ENCODE peak calls at places on chromosomes 5 and 9, in nine cellular contexts. L is nucleus accumbens; Z is activated naive CD4-positive, alpha-beta T cell; D is right cardiac atrium; G is NCI-H1048; Q is effector memory CD8-positive, alpha-beta T cell; Y is left ventricle myocardium superior; M is stimulated activated CD8-positive, alpha-beta memory T cell treated with anti-CD3 and anti-CD28 coated beads, Interleukin-15, amount 100 ng/mL, for 24 hours; U is foreskin keratinocyte. I is an unnamed sample.

GRCh38 chr5:135476615-135477493 is 24.7 kb upstream of the TIFAB start:
- DNase-seq in L (no peak), D (no peak), M (no peak), Y (no peak), Q (no peak), G (no peak), U (no peak), Z (no peak), I (no peak)

GRCh38 chr9:73869261-73869660 is 627.9 kb upstream of the RORB start:
- DNase-seq in M (no peak), D (no peak), Y (no peak), Q (peak; percentile 3), Z (no peak), L (no peak), U (peak; percentile 96), G (no peak), I (peak; percentile 56)

GRCh38 chr9:122087406-122088200 is 5.5 kb downstream of the TTLL11 start:
- DNase-seq in U (no peak), M (no peak), D (no peak), Y (no peak), G (no peak), Q (no peak), Z (no peak), L (no peak), I (no peak)

GRCh38 chr9:110432253-110432652 is 94.6 kb upstream of the TXNDC8 start:
- DNase-seq in G (no peak), Q (no peak), U (no peak), Z (no peak), D (no peak), L (peak; percentile 31), M (no peak), Y (no peak), I (no peak)

GRCh38 chr9:37913480-37914153 is 9.7 kb upstream of the SLC25A51 start:
- DNase-seq in D (peak; percentile 87), L (peak; percentile 87), U (peak; percentile 59), G (no peak), Y (peak; percentile 78), Z (peak; percentile 73), M (peak; percentile 73), Q (peak; percentile 78), I (peak; percentile 84)

GRCh38 chr9:99848447-99848846 is 26.8 kb downstream of the NR4A3 start:
- DNase-seq in U (no peak), Y (no peak), Z (no peak), G (no peak), D (no peak), M (no peak), Q (no peak), L (no peak), I (no peak)

GRCh38 chr5:156474251-156474650 is 147.3 kb downstream of the SGCD start:
- DNase-seq in Y (peak; percentile 81), L (peak; percentile 41), M (no peak), Z (no peak), G (no peak), U (no peak), D (peak; percentile 88), Q (no peak), I (no peak)

GRCh38 chr5:103424453-103425205 is 138.0 kb downstream of the NUDT12 start:
- DNase-seq in M (no peak), L (no peak), Z (no peak), U (peak; percentile 20), G (no peak), Q (no peak), Y (no peak), D (no peak), I (no peak)

GRCh38 chr9:70832487-70832886 is 288.9 kb downstream of the TRPM3 start:
- DNase-seq in L (no peak), M (no peak), Q (no peak), U (peak; percentile 25), Z (no peak), G (no peak), Y (no peak), D (no peak), I (no peak)

GRCh38 chr5:50724-51499 is 41.1 kb upstream of the PLEKHG4B start:
- DNase-seq in Q (no peak), M (no peak), G (no peak), Y (peak; percentile 25), Z (no peak), D (no peak), L (no peak), U (no peak), I (no peak)

GRCh38 chr9:4292781-4293180 is 7.1 kb downstream of the GLIS3 start:
- DNase-seq in G (no peak), L (no peak), M (no peak), Y (no peak), Q (no peak), D (no peak), U (no peak), Z (no peak), I (no peak)

GRCh38 chr5:4614088-4614487 is 526.0 kb upstream of the ADAMTS16 start:
- DNase-seq in M (no peak), Q (no peak), D (no peak), G (no peak), L (no peak), U (peak; percentile 22), Y (no peak), Z (no peak), I (no peak)

GRCh38 chr5:126846344-126846743 is 69.4 kb downstream of the LMNB1 start:
- DNase-seq in D (no peak), Z (no peak), G (no peak), U (no peak), Q (no peak), Y (no peak), L (no peak), M (no peak), I (no peak)

GRCh38 chr9:137411670-137412380 is 11.1 kb downstream of the EXD3 start:
- DNase-seq in G (no peak), Z (no peak), D (peak; percentile 88), L (no peak), Q (no peak), Y (peak; percentile 77), M (no peak), U (peak; percentile 70), I (peak; percentile 75)

GRCh38 chr5:163354685-163355084 is 82.7 kb upstream of the CCNG1 start:
- DNase-seq in U (no peak), Q (no peak), D (no peak), M (no peak), G (no peak), L (no peak), Z (no peak), Y (no peak), I (no peak)

GRCh38 chr9:93613174-93613573 is 36.8 kb downstream of the PHF2 start:
- DNase-seq in G (no peak), U (no peak), Y (no peak), L (no peak), Z (no peak), D (no peak), M (no peak), Q (no peak), I (no peak)

GRCh38 chr5:83321656-83322055 is 149.9 kb upstream of the VCAN start:
- DNase-seq in Q (no peak), G (no peak), M (no peak), U (peak; percentile 22), Z (no peak), Y (no peak), L (no peak), D (no peak), I (no peak)

GRCh38 chr9:134644715-134645606 is 3.4 kb downstream of the COL5A1 start:
- DNase-seq in Y (peak; percentile 84), D (peak; percentile 92), L (no peak), U (peak; percentile 97), M (no peak), Z (no peak), Q (no peak), G (no peak), I (no peak)

GRCh38 chr9:105858284-105858683 is 163.9 kb downstream of the TMEM38B start:
- DNase-seq in M (no peak), L (no peak), U (no peak), D (no peak), Z (no peak), G (no peak), Y (no peak), Q (no peak), I (no peak)

GRCh38 chr5:151345808-151346478 is 1.4 kb downstream of the SLC36A2 start:
- DNase-seq in D (no peak), Q (no peak), M (no peak), G (no peak), Z (no peak), U (peak; percentile 32), L (no peak), Y (no peak), I (no peak)

GRCh38 chr9:73039253-73039915 is 86.5 kb upstream of the ALDH1A1 start:
- DNase-seq in Y (no peak), G (no peak), L (no peak), D (peak; percentile 39), Z (no peak), U (no peak), Q (no peak), M (no peak), I (no peak)

GRCh38 chr9:112868461-112868860 is 22.2 kb downstream of the SLC46A2 start:
- DNase-seq in Y (no peak), Q (no peak), Z (no peak), L (no peak), D (no peak), G (no peak), U (no peak), M (no peak), I (no peak)

GRCh38 chr5:54362434-54362833 is 52.1 kb upstream of the ARL15 start:
- DNase-seq in Y (no peak), D (no peak), L (no peak), Q (no peak), M (no peak), G (no peak), U (no peak), Z (no peak), I (no peak)

GRCh38 chr9:114247086-114247485 is 75.8 kb upstream of the ORM1 start:
- DNase-seq in M (no peak), D (no peak), U (no peak), Q (no peak), Z (no peak), Y (no peak), L (no peak), G (no peak), I (no peak)

GRCh38 chr5:1660037-1660400 is 136.3 kb upstream of the LPCAT1 start:
- DNase-seq in G (no peak), Q (no peak), L (no peak), Z (no peak), Y (no peak), M (no peak), D (no peak), U (no peak), I (no peak)

GRCh38 chr5:134245101-134245604 is 19.3 kb upstream of the PPP2CA start:
- DNase-seq in M (no peak), Q (no peak), Z (no peak), D (no peak), L (peak; percentile 20), Y (peak; percentile 50), U (peak; percentile 91), G (no peak), I (no peak)

GRCh38 chr9:16591092-16591491 is 279.4 kb downstream of the BNC2 start:
- DNase-seq in Q (no peak), D (no peak), Z (no peak), U (no peak), M (no peak), Y (no peak), L (no peak), G (no peak), I (no peak)

GRCh38 chr9:107481035-107481434 is 8.5 kb downstream of the KLF4 start:
- DNase-seq in Z (no peak), D (no peak), Q (no peak), M (no peak), Y (no peak), U (peak; percentile 37), G (no peak), L (no peak), I (no peak)